ENCODE peak calls at places on chromosomes 12 and 14, in four cellular contexts. P, T, S and D are unnamed samples.

GRCh38 chr12:109504068-109504467 is 26.6 kb downstream of the UBE3B start:
- DNase-seq in P (no peak), T (no peak), S (no peak), D (no peak)

GRCh38 chr12:75954076-75954475 is 77.5 kb downstream of the PHLDA1 start:
- DNase-seq in P (no peak), T (no peak), S (no peak), D (no peak)

GRCh38 chr14:53537421-53538315 is 384.5 kb upstream of the DDHD1 start:
- DNase-seq in P (no peak), T (no peak), S (no peak), D (no peak)

GRCh38 chr12:39581592-39581991 is 38.0 kb downstream of the ABCD2 start:
- DNase-seq in P (no peak), T (no peak), S (no peak), D (no peak)

GRCh38 chr12:92242917-92243316 is 97.3 kb upstream of the BTG1 start:
- DNase-seq in P (no peak), T (no peak), S (no peak), D (no peak)

GRCh38 chr12:4809013-4809448 is 88.8 kb downstream of the GALNT8 start:
- DNase-seq in P (peak), T (no peak), S (no peak), D (peak)

GRCh38 chr14:72801381-72801812 is 92.5 kb downstream of the DPF3 start:
- DNase-seq in P (no peak), T (no peak), S (no peak), D (no peak)

GRCh38 chr14:102472815-102473158 is 36.8 kb downstream of the ANKRD9 start:
- DNase-seq in P (no peak), T (no peak), S (no peak), D (no peak)

GRCh38 chr12:131775124-131775903 is 52.9 kb upstream of the MMP17 start:
- DNase-seq in P (no peak), T (no peak), S (no peak), D (no peak)

GRCh38 chr12:121181181-121181580 is 28.7 kb upstream of the P2RX4 start:
- DNase-seq in P (no peak), T (no peak), S (no peak), D (no peak)

GRCh38 chr12:96881608-96882007 is 25.4 kb upstream of the NEDD1 start:
- DNase-seq in P (no peak), T (no peak), S (no peak), D (no peak)

GRCh38 chr12:44465139-44465538 is 411.0 kb downstream of the NELL2 start:
- DNase-seq in P (no peak), T (no peak), S (no peak), D (no peak)

GRCh38 chr12:130013771-130014484 is 110.1 kb upstream of the TMEM132D start:
- DNase-seq in P (peak), T (peak), S (peak), D (peak)

GRCh38 chr12:85057370-85057963 is 21.3 kb downstream of the LRRIQ1 start:
- DNase-seq in P (no peak), T (no peak), S (no peak), D (no peak)

GRCh38 chr12:69275471-69275891 is 36.1 kb downstream of the CPSF6 start:
- DNase-seq in P (no peak), T (no peak), S (no peak), D (no peak)

GRCh38 chr14:77301103-77301502 is 19.6 kb downstream of the POMT2 start:
- DNase-seq in P (peak), T (peak), S (peak), D (peak)

GRCh38 chr12:50772877-50773276 is 9.0 kb downstream of the ATF1 start:
- DNase-seq in P (no peak), T (no peak), S (no peak), D (no peak)

GRCh38 chr12:123445388-123446344 is 9.2 kb upstream of the RILPL2 start:
- DNase-seq in P (no peak), T (no peak), S (no peak), D (no peak)

GRCh38 chr12:24404086-24404815 is 454.8 kb upstream of the SOX5 start:
- DNase-seq in P (no peak), T (no peak), S (no peak), D (no peak)

GRCh38 chr12:1907652-1908611 is 10.5 kb downstream of the CACNA2D4 start:
- DNase-seq in P (peak), T (no peak), S (no peak), D (peak)

GRCh38 chr12:122980192-122981035 is at the start of gene ARL6IP4:
- DNase-seq in P (peak), T (peak), S (peak), D (peak)

GRCh38 chr12:55931780-55932545 is 1.0 kb downstream of the DGKA start:
- DNase-seq in P (peak), T (peak), S (no peak), D (peak)

GRCh38 chr14:60092516-60092915 is 793 bp downstream of the PCNX4 start:
- DNase-seq in P (no peak), T (peak), S (no peak), D (no peak)

GRCh38 chr14:85575617-85575898 is 45.6 kb downstream of the FLRT2 start:
- DNase-seq in P (no peak), T (no peak), S (no peak), D (no peak)

GRCh38 chr12:130014485-130014807 is 110.6 kb upstream of the TMEM132D start:
- DNase-seq in P (peak), T (no peak), S (no peak), D (no peak)

GRCh38 chr12:5456025-5456424 is 24.1 kb downstream of the NTF3 start:
- DNase-seq in P (no peak), T (no peak), S (no peak), D (no peak)